ENCODE peak calls at places on chromosomes 3 and 15, in eight cellular contexts. S is mammary epithelial cell, L is sigmoid colon, W is cardiac muscle cell, J is GM23338, X is upper lobe of right lung, U is HCT116, G is brain microvascular endothelial cell. P is an unnamed sample.
A peak's percentile ranks its signal among the peaks of the same experiment; 100 is the strongest.

GRCh38 chr3:171257251-171258179 is 202.7 kb downstream of the TNIK start:
- DNase-seq in U (no peak), G (peak; percentile 74), J (no peak), X (no peak), S (no peak), W (no peak), L (no peak), P (no peak)

GRCh38 chr3:61354604-61355003 is 103.4 kb upstream of the FHIT start:
- DNase-seq in J (no peak), S (no peak), X (no peak), L (no peak), G (no peak), W (no peak), U (no peak), P (no peak)

GRCh38 chr3:148873270-148873927 is 8.3 kb downstream of the CPA3 start:
- DNase-seq in U (no peak), X (no peak), J (no peak), L (no peak), W (no peak), S (no peak), G (no peak), P (no peak)

GRCh38 chr15:26260517-26261133 is 397.5 kb upstream of the ATP10A start:
- DNase-seq in X (no peak), G (no peak), U (no peak), J (peak; percentile 86), L (no peak), W (no peak), S (no peak), P (no peak)

GRCh38 chr15:72319360-72319984 is 485 bp downstream of the CELF6 start:
- DNase-seq in G (peak; percentile 13), U (no peak), J (peak; percentile 88), L (peak; percentile 68), S (peak; percentile 39), X (peak; percentile 87), W (peak; percentile 75), P (no peak)

GRCh38 chr3:44419923-44420650 is 57.4 kb downstream of the ZNF445 start:
- DNase-seq in X (no peak), W (no peak), J (no peak), L (no peak), G (no peak), U (no peak), S (no peak), P (no peak)

GRCh38 chr3:72490688-72491430 is 357.4 kb downstream of the SHQ1 start:
- DNase-seq in G (no peak), L (no peak), J (peak; percentile 63), U (no peak), S (peak; percentile 21), X (no peak), W (no peak), P (no peak)

GRCh38 chr3:52934626-52935530 is 37.5 kb upstream of the STIMATE start:
- DNase-seq in L (no peak), U (peak; percentile 23), S (peak; percentile 24), X (no peak), J (peak; percentile 84), G (peak; percentile 60), W (peak; percentile 69), P (peak; percentile 12)

GRCh38 chr3:14439501-14440167 is 37.2 kb downstream of the SLC6A6 start:
- DNase-seq in L (peak; percentile 78), J (no peak), W (peak; percentile 76), G (peak; percentile 77), S (no peak), U (no peak), X (peak; percentile 88), P (no peak)

GRCh38 chr3:44061961-44062360 is 179.7 kb upstream of the TOPAZ1 start:
- DNase-seq in L (no peak), S (no peak), W (no peak), X (no peak), U (no peak), G (no peak), J (peak; percentile 15), P (no peak)

GRCh38 chr3:118146658-118147375 is 887.8 kb downstream of the IGSF11 start:
- DNase-seq in L (no peak), W (no peak), U (no peak), J (no peak), X (no peak), G (no peak), S (no peak), P (no peak)

GRCh38 chr15:78325092-78325843 is 14.9 kb upstream of the CRABP1 start:
- DNase-seq in W (peak; percentile 33), U (no peak), G (no peak), X (no peak), J (no peak), S (peak; percentile 49), L (no peak), P (peak; percentile 42)

GRCh38 chr15:85722789-85723188 is 71.9 kb downstream of the KLHL25 start:
- DNase-seq in X (no peak), J (no peak), U (no peak), G (no peak), S (no peak), L (no peak), W (no peak), P (no peak)
- TF ChIP-seq CTCF in X (no peak), J (no peak), U (no peak), G (no peak), S (no peak), L (no peak), W (no peak), P (no peak)

GRCh38 chr3:124034016-124034808 is 42.3 kb upstream of the ROPN1 start:
- DNase-seq in X (peak; percentile 66), S (no peak), G (no peak), L (no peak), U (no peak), J (peak; percentile 48), W (peak; percentile 10), P (peak; percentile 9)

GRCh38 chr3:124033360-124034015 is 41.6 kb upstream of the ROPN1 start:
- DNase-seq in L (peak; percentile 62), W (no peak), G (no peak), U (no peak), S (peak; percentile 1), X (peak; percentile 66), J (peak; percentile 51), P (no peak)

GRCh38 chr3:124037332-124037731 is 45.4 kb upstream of the ROPN1 start:
- DNase-seq in G (no peak), U (no peak), S (no peak), X (no peak), W (no peak), L (no peak), J (no peak), P (no peak)

GRCh38 chr3:124034809-124035152 is 42.9 kb upstream of the ROPN1 start:
- DNase-seq in W (no peak), J (no peak), X (no peak), U (no peak), L (no peak), G (no peak), S (no peak), P (no peak)

GRCh38 chr3:124035463-124036121 is 43.7 kb upstream of the ROPN1 start:
- DNase-seq in U (no peak), X (no peak), G (no peak), W (no peak), L (no peak), J (no peak), S (no peak), P (no peak)
- H3K27me3 ChIP-seq in U (peaks cover 60% of the 10 kb centered on the region), X (peaks cover 14% of the 10 kb centered on the region), G (peaks cover 34% of the 10 kb centered on the region), W (peaks cover 68% of the 10 kb centered on the region), L (peaks cover 17% of the 10 kb centered on the region), J (peaks cover 65% of the 10 kb centered on the region), S (peaks cover 18% of the 10 kb centered on the region), P (peaks cover 98% of the 10 kb centered on the region)

DNA sequence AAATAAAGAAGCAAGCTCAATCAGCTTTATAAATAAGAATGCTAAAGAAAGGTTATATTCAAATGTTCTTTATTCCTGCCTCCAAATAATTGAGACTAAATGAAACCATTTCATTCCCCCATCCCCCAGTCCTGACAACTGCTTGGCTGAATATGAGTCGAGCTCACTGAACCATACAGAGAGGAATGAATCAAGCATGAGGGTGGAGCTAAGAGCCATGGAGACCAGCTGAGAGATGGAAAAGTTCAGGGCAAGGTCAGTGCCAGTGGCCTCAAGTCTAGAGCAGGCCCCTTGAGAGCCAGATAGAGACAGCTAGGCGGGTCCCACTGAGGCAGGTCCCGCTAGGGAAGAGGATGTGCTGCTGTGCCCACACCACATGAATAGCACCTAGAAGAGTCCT is 188.7 kb upstream of the EIF1B start:
- DNase-seq in W (peak; percentile 45), J (no peak), U (no peak), L (no peak), G (peak; percentile 70), S (peak; percentile 68), X (no peak), P (peak; percentile 45)
- H3K27ac ChIP-seq in W (no peak overlapping the region), J (no peak overlapping the region), U (no peak overlapping the region), L (no peak overlapping the region), G (peak overlapping the region; percentile 46), S (no peak overlapping the region), X (no peak overlapping the region), P (no peak overlapping the region)

GRCh38 chr15:52786436-52787122 is 3.6 kb downstream of the ONECUT1 start:
- DNase-seq in U (no peak), L (no peak), W (no peak), J (peak; percentile 70), G (no peak), X (no peak), S (no peak), P (no peak)
- TF ChIP-seq CTCF in U (no peak), L (no peak), W (no peak), J (no peak), G (no peak), X (no peak), S (no peak), P (no peak)

DNA sequence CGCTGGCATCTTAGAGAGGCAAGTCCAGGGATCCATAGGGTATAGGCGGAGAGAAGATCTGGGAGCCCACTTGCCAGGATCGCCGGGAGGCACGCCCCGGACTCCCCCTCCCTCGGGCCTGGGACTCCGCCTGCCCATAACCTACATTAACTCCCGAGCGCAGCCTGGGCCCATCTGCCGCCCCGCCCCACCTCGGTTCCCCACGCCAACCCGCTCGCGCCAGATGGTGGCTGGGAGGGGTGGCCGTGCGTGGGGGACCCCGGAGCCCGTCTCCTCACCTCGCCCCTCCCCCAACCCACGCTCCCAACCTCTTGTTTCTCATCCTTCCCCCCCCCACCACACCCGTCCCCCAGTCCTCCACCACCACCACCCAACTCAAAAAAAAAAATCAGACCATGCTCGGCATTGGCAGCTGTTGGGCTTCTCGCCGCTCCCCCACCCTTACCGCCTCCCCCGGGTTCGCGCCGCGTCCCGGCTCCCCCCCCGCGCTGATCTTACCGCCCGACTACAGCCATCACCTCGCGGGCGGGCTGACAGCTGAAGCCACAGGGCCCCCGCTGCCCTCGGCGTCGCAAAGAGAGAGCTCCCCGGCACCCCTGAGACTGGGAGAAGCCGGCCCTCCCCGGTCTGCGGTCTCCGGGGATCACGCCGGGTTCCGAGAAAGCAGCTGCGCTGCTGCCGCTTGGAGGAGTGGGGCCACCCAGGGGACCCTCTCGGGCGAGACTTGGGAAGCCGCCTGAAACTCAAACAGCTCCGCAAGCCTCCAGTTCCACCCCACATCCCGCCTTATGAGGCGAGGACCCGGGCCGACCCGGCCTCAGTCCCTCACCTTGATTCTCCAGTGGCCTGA is 1.4 kb upstream of the DLL4 start:
- DNase-seq in G (no peak), L (no peak), S (no peak), U (no peak), X (no peak), J (peak; percentile 56), W (no peak), P (no peak)
- H3K27me3 ChIP-seq in G (peaks cover 40% of the 10 kb centered on the region), L (peaks cover 76% of the 10 kb centered on the region), S (peaks cover 30% of the 10 kb centered on the region), U (peaks cover 15% of the 10 kb centered on the region), X (peaks cover 57% of the 10 kb centered on the region), J (peaks cover 100% of the 10 kb centered on the region), W (peaks cover 100% of the 10 kb centered on the region), P (peaks cover 100% of the 10 kb centered on the region)

GRCh38 chr3:49804141-49805041 is 1.3 kb downstream of the INKA1 start:
- DNase-seq in U (no peak), W (no peak), G (no peak), L (no peak), X (no peak), J (no peak), S (peak; percentile 25), P (no peak)
- H3K27ac ChIP-seq in U (no peak overlapping the region), W (no peak overlapping the region), G (no peak overlapping the region), L (peak overlapping the region; percentile 90), X (peak overlapping the region; percentile 87), J (no peak overlapping the region), S (peak overlapping the region; percentile 40), P (no peak overlapping the region)

P was measured in foreskin keratinocyte.